ENCODE peak calls at places on chromosome 17, in five cellular contexts. I is A549, S is IMR-90, B is HEK293T, K is K562. T is an unnamed sample.

GRCh38 chr17:8318536-8318935 is 8.5 kb downstream of the ARHGEF15 start:
- DNase-seq in S (no peak), B (no peak), K (no peak), I (no peak), T (no peak)

GRCh38 chr17:4584125-4584834 is at the start of gene SMTNL2:
- DNase-seq in K (peak; percentile 56), B (peak; percentile 68), S (no peak), I (peak; percentile 49), T (no peak)

GRCh38 chr17:77353684-77354419 is 213.1 kb downstream of the SEC14L1 start:
- DNase-seq in K (no peak), S (peak; percentile 53), I (no peak), B (peak; percentile 3), T (no peak)

GRCh38 chr17:76696763-76697701 is 13.7 kb downstream of the MXRA7 start:
- DNase-seq in K (no peak), B (no peak), S (no peak), I (no peak), T (peak; percentile 66)

GRCh38 chr17:76932402-76933333 is 64.5 kb downstream of the MGAT5B start:
- DNase-seq in B (no peak), K (no peak), S (no peak), I (no peak), T (no peak)

GRCh38 chr17:7903154-7904103 is 12.7 kb downstream of the RNF227 start:
- DNase-seq in K (no peak), I (no peak), B (peak; percentile 44), S (no peak), T (no peak)

GRCh38 chr17:75077490-75078096 is 10.2 kb upstream of the SLC16A5 start:
- DNase-seq in B (no peak), K (no peak), I (no peak), S (no peak), T (no peak)

GRCh38 chr17:47850692-47851573 is at the start of gene SP6:
- DNase-seq in S (peak; percentile 51), K (peak; percentile 91), I (peak; percentile 91), B (peak; percentile 74), T (peak; percentile 77)

GRCh38 chr17:2853111-2853721 is 57.0 kb downstream of the RAP1GAP2 start:
- DNase-seq in K (no peak), S (peak; percentile 49), I (peak; percentile 73), B (no peak), T (no peak)

GRCh38 chr17:81898029-81898866 is 3.8 kb upstream of the NPB start:
- DNase-seq in I (peak; percentile 69), B (no peak), K (no peak), S (peak; percentile 81), T (no peak)

GRCh38 chr17:38705803-38706624 is 941 bp downstream of the MLLT6 start:
- DNase-seq in B (no peak), S (no peak), I (peak; percentile 70), K (no peak), T (peak; percentile 63)

GRCh38 chr17:38705523-38705802 is 390 bp downstream of the MLLT6 start:
- DNase-seq in S (no peak), I (no peak), B (no peak), K (peak; percentile 83), T (no peak)

GRCh38 chr17:38704645-38705522 is at the start of gene MLLT6:
- DNase-seq in S (peak; percentile 71), I (peak; percentile 81), B (peak; percentile 69), K (peak; percentile 80), T (peak; percentile 64)

GRCh38 chr17:38707678-38708351 is 2.7 kb downstream of the MLLT6 start:
- DNase-seq in S (no peak), I (no peak), B (no peak), K (no peak), T (no peak)

DNA sequence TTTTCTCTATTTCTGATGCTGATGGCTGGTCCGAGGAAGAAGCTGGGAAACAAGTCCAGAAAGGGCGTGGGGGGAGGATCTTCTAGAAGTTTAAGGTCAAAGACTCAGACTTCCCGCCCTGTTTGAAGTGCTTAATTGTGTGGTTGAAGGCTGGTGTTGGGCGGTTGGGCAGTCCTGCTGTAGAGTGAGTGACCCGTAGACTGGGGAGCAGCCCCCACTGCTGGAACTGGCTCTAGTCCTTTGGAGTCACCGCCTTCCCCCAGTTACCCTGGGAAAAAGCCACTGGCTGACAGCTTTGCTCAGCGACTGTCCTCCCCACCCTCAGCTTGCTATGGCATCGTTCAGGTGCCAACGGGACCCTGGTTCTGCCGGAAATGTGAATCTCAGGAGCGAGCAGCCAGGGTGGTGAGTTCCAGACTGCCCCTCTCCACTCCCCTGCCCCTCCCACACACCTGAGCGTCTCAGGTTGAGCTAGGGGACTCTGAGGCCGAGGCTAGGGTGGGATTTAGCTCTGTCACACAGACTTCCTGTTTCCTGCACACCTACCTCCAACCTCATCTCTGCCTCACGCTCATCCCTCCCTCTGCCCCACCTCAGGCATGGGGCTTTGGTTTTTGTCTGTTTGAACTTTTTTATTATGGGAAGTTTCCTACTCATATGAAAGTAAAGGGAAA is 1.7 kb downstream of the MLLT6 start:
- DNase-seq in I (no peak), K (no peak), S (no peak), B (no peak), T (no peak)
- TF ChIP-seq BHLHE40 in I (no peak), K (no peak), S (no peak), B (no peak), T (no peak)

DNA sequence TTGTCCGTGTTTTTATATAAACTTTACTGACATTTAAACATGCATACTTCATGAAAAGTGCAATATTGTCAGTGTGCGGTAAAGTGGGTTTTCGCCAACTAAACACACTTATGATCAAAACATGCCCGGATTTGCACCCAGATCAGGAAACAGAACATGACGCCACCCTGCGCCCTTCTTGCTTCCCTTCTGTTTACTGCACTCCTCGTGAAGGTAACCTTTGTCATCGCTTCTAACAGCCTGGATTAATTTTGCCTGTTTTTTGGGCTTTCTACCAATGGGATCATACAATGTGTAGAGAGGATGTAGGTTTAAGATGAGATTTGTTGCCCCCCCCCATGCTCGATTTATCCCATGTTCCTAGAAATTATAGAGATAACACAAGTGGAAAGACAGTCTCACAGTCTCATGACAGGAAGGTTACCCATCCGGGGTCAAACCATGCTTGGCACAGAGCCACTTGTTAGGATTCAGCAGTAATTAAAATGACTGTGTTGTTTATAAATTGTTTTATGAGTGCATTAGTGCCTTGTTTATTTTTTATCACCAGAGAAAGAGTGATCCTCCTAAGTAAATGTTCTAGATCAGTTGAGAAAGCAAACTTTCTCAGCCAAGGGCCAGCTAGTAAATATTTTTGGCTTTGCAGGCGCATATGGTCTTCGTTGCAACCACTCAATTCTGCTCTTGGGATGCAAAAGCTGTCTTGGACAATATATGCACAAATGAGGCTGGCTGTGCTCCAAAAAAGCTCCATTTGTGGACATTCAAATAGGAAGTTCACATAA is 254.1 kb upstream of the CACNG5 start:
- DNase-seq in I (no peak), B (no peak), S (peak; percentile 28), K (no peak), T (no peak)
- TF ChIP-seq BHLHE40 in I (no peak), B (no peak), S (no peak), K (no peak), T (no peak)

GRCh38 chr17:80850817-80851216 is 140.8 kb upstream of the CHMP6 start:
- DNase-seq in S (peak; percentile 74), K (no peak), B (no peak), I (no peak), T (no peak)
- TF ChIP-seq BHLHE40 in S (no peak), K (no peak), B (no peak), I (no peak), T (no peak)

DNA sequence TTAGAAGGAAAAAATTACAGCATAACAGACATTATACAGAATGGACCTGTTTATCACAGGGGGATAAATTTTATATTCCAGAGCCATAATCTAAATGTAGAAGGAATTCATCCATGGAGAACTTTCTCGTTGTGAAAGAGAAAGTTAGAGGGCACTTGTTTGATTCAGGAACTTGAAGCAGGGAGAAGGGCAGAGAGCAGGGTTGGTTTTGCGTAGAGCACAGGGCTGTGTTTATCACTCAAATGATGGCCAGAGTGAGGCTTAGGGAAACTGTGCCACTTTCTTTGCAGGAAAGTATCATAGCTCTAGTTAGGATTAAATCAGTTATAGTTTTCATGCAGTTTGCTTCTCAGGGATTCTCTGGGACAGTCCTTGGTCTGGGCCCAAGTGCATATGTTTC is 29.1 kb upstream of the MED13 start:
- DNase-seq in S (peak; percentile 8), I (no peak), K (no peak), B (no peak), T (no peak)
- TF ChIP-seq BHLHE40 in S (no peak), I (no peak), K (no peak), B (no peak), T (no peak)

GRCh38 chr17:42097691-42098661 is at the start of gene ZNF385C:
- DNase-seq in S (no peak), I (no peak), B (no peak), K (peak; percentile 86), T (no peak)
- TF ChIP-seq BHLHE40 in S (no peak), I (no peak), B (no peak), K (no peak), T (no peak)